ENCODE peak calls at places on chromosome 9, in five cellular contexts. H is neuronal stem cell, X is H9, W is mesenchymal stem cell, B is H1. A is an unnamed sample.

GRCh38 chr9:7234144-7234543 is 476.4 kb downstream of the KDM4C start:
- DNase-seq in H (peak), X (peak), W (peak), B (peak), A (peak)

GRCh38 chr9:95190413-95190812 is 127.1 kb downstream of the FANCC start:
- DNase-seq in H (no peak), X (no peak), W (no peak), B (no peak), A (no peak)

GRCh38 chr9:6921335-6921734 is 163.6 kb downstream of the KDM4C start:
- DNase-seq in H (no peak), X (no peak), W (no peak), B (no peak), A (no peak)

GRCh38 chr9:21782207-21782606 is 20.2 kb upstream of the MTAP start:
- DNase-seq in H (no peak), X (no peak), W (no peak), B (no peak), A (peak)

GRCh38 chr9:16618524-16618923 is 251.9 kb downstream of the BNC2 start:
- DNase-seq in H (no peak), X (no peak), W (no peak), B (no peak), A (no peak)

GRCh38 chr9:16309350-16310271 is 560.9 kb downstream of the BNC2 start:
- DNase-seq in H (peak), X (peak), W (no peak), B (no peak), A (peak)

GRCh38 chr9:128099932-128100491 is 27.5 kb downstream of the PTGES2 start:
- DNase-seq in H (no peak), X (no peak), W (no peak), B (no peak), A (no peak)

GRCh38 chr9:136674786-136675349 is 12.2 kb downstream of the EGFL7 start:
- DNase-seq in H (no peak), X (no peak), W (no peak), B (no peak), A (no peak)

GRCh38 chr9:128470560-128470959 is 14.8 kb downstream of the ODF2 start:
- DNase-seq in H (no peak), X (no peak), W (peak), B (no peak), A (no peak)

GRCh38 chr9:127578952-127579853 is 32.9 kb upstream of the STXBP1 start:
- DNase-seq in H (no peak), X (peak), W (peak), B (no peak), A (peak)

GRCh38 chr9:36029765-36030528 is 6.8 kb upstream of the RECK start:
- DNase-seq in H (no peak), X (no peak), W (peak), B (no peak), A (peak)

GRCh38 chr9:133778336-133778995 is 40.3 kb upstream of the SARDH start:
- DNase-seq in H (no peak), X (no peak), W (no peak), B (no peak), A (no peak)

GRCh38 chr9:88533951-88534455 is 975 bp upstream of the NXNL2 start:
- DNase-seq in H (peak), X (peak), W (peak), B (no peak), A (peak)

GRCh38 chr9:14627513-14627912 is 65.7 kb downstream of the ZDHHC21 start:
- DNase-seq in H (no peak), X (no peak), W (peak), B (no peak), A (no peak)

GRCh38 chr9:83166369-83166768 is 103.4 kb upstream of the RASEF start:
- DNase-seq in H (no peak), X (no peak), W (no peak), B (no peak), A (no peak)

GRCh38 chr9:14482856-14483255 is 168.9 kb upstream of the NFIB start:
- DNase-seq in H (no peak), X (no peak), W (no peak), B (no peak), A (no peak)

GRCh38 chr9:132243156-132244074 is 81.6 kb downstream of the NTNG2 start:
- DNase-seq in H (no peak), X (peak), W (no peak), B (no peak), A (no peak)

GRCh38 chr9:122860319-122861142 is 32.1 kb upstream of the PDCL start:
- DNase-seq in H (no peak), X (no peak), W (peak), B (no peak), A (no peak)

GRCh38 chr9:119365291-119366027 is 3.8 kb downstream of the BRINP1 start:
- DNase-seq in H (peak), X (peak), W (peak), B (peak), A (peak)

GRCh38 chr9:117276444-117276843 is 138.4 kb downstream of the ASTN2 start:
- DNase-seq in H (no peak), X (no peak), W (no peak), B (no peak), A (no peak)

GRCh38 chr9:95511952-95512750 is 4.6 kb downstream of the PTCH1 start:
- DNase-seq in H (no peak), X (peak), W (peak), B (peak), A (peak)

GRCh38 chr9:133119461-133120342 is 1.3 kb downstream of the RALGDS start:
- DNase-seq in H (no peak), X (no peak), W (no peak), B (no peak), A (no peak)

GRCh38 chr9:91424403-91425176 is 958 bp upstream of the NFIL3 start:
- DNase-seq in H (peak), X (peak), W (peak), B (no peak), A (peak)

GRCh38 chr9:70156729-70157128 is 102.0 kb upstream of the SMC5 start:
- DNase-seq in H (no peak), X (no peak), W (peak), B (no peak), A (no peak)

GRCh38 chr9:130933114-130934046 is 5.7 kb downstream of the FIBCD1 start:
- DNase-seq in H (no peak), X (no peak), W (peak), B (no peak), A (no peak)

GRCh38 chr9:34985311-34985899 is 4.1 kb upstream of the DNAJB5 start:
- DNase-seq in H (peak), X (peak), W (peak), B (no peak), A (peak)

GRCh38 chr9:17521456-17521855 is 57.4 kb upstream of the SH3GL2 start:
- DNase-seq in H (no peak), X (no peak), W (no peak), B (no peak), A (no peak)

GRCh38 chr9:12604154-12604825 is 88.9 kb upstream of the TYRP1 start:
- DNase-seq in H (no peak), X (no peak), W (peak), B (no peak), A (no peak)

GRCh38 chr9:131113655-131114563 is 11.5 kb upstream of the NUP214 start:
- DNase-seq in H (no peak), X (no peak), W (no peak), B (no peak), A (no peak)

GRCh38 chr9:129403743-129404620 is 216.9 kb downstream of the C9orf50 start:
- DNase-seq in H (no peak), X (no peak), W (no peak), B (no peak), A (no peak)

GRCh38 chr9:129609486-129610192 is 11.3 kb downstream of the C9orf50 start:
- DNase-seq in H (no peak), X (no peak), W (peak), B (no peak), A (no peak)

GRCh38 chr9:98330831-98331230 is 75.4 kb upstream of the TBC1D2 start:
- DNase-seq in H (no peak), X (no peak), W (peak), B (no peak), A (no peak)

GRCh38 chr9:99103909-99104458 is 929 bp upstream of the TGFBR1 start:
- DNase-seq in H (no peak), X (no peak), W (peak), B (no peak), A (no peak)

GRCh38 chr9:21993893-21994525 is at the start of gene CDKN2A:
- DNase-seq in H (no peak), X (peak), W (peak), B (no peak), A (no peak)

GRCh38 chr9:132201139-132201538 is 39.3 kb downstream of the NTNG2 start:
- DNase-seq in H (no peak), X (no peak), W (no peak), B (no peak), A (no peak)

GRCh38 chr9:90995516-90995915 is 193.9 kb downstream of the SYK start:
- DNase-seq in H (no peak), X (no peak), W (no peak), B (no peak), A (no peak)

GRCh38 chr9:3508531-3509374 is 17.0 kb downstream of the RFX3 start:
- DNase-seq in H (no peak), X (no peak), W (peak), B (no peak), A (no peak)

GRCh38 chr9:112605518-112605917 is 112.4 kb downstream of the INIP start:
- DNase-seq in H (no peak), X (no peak), W (no peak), B (no peak), A (no peak)
- H2BK5ac ChIP-seq in H (no peak), X (no peak), W (no peak), B (no peak), A (no peak)

GRCh38 chr9:116123171-116123570 is 30.4 kb upstream of the PAPPA start:
- DNase-seq in H (no peak), X (no peak), W (no peak), B (no peak), A (peak)

DNA sequence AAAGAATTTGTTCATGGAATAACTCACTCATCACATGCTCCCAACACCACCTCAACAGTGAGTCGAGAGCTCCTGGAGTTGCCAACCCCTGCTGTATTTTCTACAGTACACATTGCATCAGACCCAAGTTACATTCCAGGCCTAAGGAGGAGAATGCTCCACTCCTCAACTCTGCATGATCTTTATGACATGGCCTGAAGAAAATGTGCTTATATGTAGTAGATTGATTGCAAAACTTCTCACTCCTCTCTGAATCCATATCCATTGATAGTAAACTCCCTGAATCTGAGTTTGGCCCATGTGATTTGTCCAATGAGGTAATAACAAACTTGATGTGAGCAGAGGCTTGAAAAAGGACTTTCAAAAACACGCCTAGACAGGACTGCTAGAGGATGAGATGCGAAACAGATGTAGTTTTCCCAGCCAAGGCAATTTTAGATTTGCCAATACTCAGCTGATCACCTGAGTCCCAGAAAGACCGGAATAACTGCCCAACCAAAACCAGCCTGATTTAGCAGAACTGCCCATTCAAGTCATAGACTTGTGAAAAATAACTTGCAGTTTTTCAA is 29.0 kb upstream of the PAPPA start:
- DNase-seq in H (no peak), X (no peak), W (peak), B (no peak), A (peak)
- H2BK12ac ChIP-seq in H (no peak), X (no peak), W (no peak), B (no peak), A (no peak)

DNA sequence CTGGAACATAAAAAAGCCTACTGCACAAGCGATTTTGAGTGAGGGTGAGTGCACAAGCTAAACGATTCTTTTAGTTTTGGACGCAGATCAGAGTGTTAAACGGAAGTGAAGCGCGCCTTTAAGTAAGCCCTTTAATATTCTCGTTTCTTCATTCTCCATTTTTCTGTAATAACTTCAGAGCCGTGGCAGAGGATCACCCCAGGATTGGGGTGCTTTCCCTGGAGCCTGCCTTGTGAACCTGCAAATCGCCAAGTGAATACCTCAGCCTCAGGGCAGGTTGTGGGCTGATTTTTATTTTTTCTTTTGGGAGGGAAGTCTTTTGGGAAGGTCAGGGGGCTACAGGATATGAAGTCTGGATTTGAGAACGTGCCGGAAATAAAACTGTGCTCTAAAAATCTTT is 5.0 kb upstream of the PAX5 start:
- DNase-seq in H (no peak), X (no peak), W (no peak), B (no peak), A (no peak)
- H2BK5ac ChIP-seq in H (no peak), X (no peak), W (no peak), B (no peak), A (no peak)

GRCh38 chr9:86846679-86847078 is 100.6 kb downstream of the GAS1 start:
- DNase-seq in H (no peak), X (no peak), W (no peak), B (no peak), A (no peak)
- H2BK12ac ChIP-seq in H (no peak), X (no peak), W (no peak), B (no peak), A (no peak)

DNA sequence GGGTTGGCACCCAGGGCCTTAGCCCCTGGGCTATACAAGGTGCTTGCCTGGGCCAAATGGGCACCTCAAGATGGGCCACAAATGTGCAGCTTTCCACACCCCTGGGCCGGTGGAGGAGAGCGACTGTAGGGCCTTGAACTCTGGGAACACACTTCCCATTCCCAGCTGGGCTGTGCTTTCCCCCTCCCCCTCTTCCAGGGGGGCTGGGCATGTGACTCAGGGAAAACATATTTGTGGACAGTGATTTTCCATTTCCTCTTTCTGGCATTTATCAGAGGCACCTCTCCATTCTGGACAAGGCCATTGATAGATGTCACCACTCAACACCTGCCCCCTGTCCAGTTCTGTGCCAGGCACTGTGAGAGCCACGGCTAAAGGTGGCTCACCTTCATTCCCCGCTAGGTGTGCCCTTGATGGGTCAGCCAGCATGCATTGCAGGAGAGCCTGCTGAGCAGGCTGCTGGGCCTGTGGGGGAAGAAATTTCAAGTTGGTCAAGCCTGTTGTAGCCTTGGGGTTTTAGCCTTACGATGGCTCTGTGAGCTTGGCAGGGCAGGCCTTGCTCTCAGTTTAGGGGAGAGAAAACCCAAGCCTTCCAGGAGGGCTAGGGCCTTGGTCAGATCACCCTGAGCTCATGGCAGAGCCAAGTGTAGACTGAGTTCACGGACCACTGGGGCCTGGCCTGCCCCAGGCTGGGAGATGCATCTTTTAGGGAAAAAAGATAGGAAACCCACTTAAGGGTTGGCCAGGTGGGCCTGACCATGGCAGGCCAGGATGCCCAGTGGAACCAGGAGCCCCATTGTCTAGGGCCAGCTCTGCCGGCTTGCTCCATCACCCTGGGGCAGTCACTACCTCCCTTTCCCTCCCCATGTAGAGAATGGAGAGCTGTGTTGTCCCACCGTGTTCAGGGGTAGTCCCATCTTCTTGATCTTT is 113.9 kb downstream of the DAB2IP start:
- DNase-seq in H (no peak), X (no peak), W (peak), B (no peak), A (peak)
- H2BK5ac ChIP-seq in H (no peak), X (no peak), W (peak), B (no peak), A (peak)

GRCh38 chr9:109382182-109382581 is 61.3 kb upstream of the EPB41L4B start:
- DNase-seq in H (no peak), X (no peak), W (no peak), B (no peak), A (no peak)
- H2BK12ac ChIP-seq in H (no peak), X (no peak), W (no peak), B (no peak), A (peak)